ENCODE peak calls at places on chromosome 18, in five cellular contexts. One of them, this sample, is unnamed.

GRCh38 chr18:50454379-50455005 is 79.6 kb downstream of the SKA1 start:
- DNase-seq in fibroblast of mammary gland: no peak
- DNase-seq in prostate gland: no peak
- DNase-seq in CD8-positive, alpha-beta T cell: no peak
- DNase-seq in nephron progenitor cell: no peak
- DNase-seq in this sample: no peak

GRCh38 chr18:3230401-3231334 is 10.9 kb upstream of the MYOM1 start:
- DNase-seq in fibroblast of mammary gland: peak; percentile 32
- DNase-seq in prostate gland: no peak
- DNase-seq in CD8-positive, alpha-beta T cell: no peak
- DNase-seq in nephron progenitor cell: no peak
- DNase-seq in this sample: no peak

GRCh38 chr18:79744625-79745024 is 53.1 kb upstream of the KCNG2 start:
- DNase-seq in fibroblast of mammary gland: no peak
- DNase-seq in prostate gland: no peak
- DNase-seq in CD8-positive, alpha-beta T cell: no peak
- DNase-seq in nephron progenitor cell: no peak
- DNase-seq in this sample: no peak

GRCh38 chr18:51077217-51077616 is 47.2 kb downstream of the SMAD4 start:
- DNase-seq in fibroblast of mammary gland: peak; percentile 73
- DNase-seq in prostate gland: no peak
- DNase-seq in CD8-positive, alpha-beta T cell: no peak
- DNase-seq in nephron progenitor cell: no peak
- DNase-seq in this sample: no peak

GRCh38 chr18:75167759-75168211 is 41.2 kb downstream of the PTGR3 start:
- DNase-seq in fibroblast of mammary gland: no peak
- DNase-seq in prostate gland: peak; percentile 17
- DNase-seq in CD8-positive, alpha-beta T cell: no peak
- DNase-seq in nephron progenitor cell: no peak
- DNase-seq in this sample: no peak

GRCh38 chr18:10138719-10139118 is 224.9 kb downstream of the VAPA start:
- DNase-seq in fibroblast of mammary gland: no peak
- DNase-seq in prostate gland: no peak
- DNase-seq in CD8-positive, alpha-beta T cell: no peak
- DNase-seq in nephron progenitor cell: no peak
- DNase-seq in this sample: no peak

GRCh38 chr18:7467708-7468466 is 99.2 kb upstream of the PTPRM start:
- DNase-seq in fibroblast of mammary gland: peak; percentile 32
- DNase-seq in prostate gland: no peak
- DNase-seq in CD8-positive, alpha-beta T cell: no peak
- DNase-seq in nephron progenitor cell: peak; percentile 11
- DNase-seq in this sample: no peak

GRCh38 chr18:45413180-45413836 is 202.0 kb upstream of the SLC14A2 start:
- DNase-seq in fibroblast of mammary gland: peak; percentile 59
- DNase-seq in prostate gland: no peak
- DNase-seq in CD8-positive, alpha-beta T cell: no peak
- DNase-seq in nephron progenitor cell: no peak
- DNase-seq in this sample: no peak

GRCh38 chr18:7926526-7926925 is 359.4 kb downstream of the PTPRM start:
- DNase-seq in fibroblast of mammary gland: no peak
- DNase-seq in prostate gland: no peak
- DNase-seq in CD8-positive, alpha-beta T cell: no peak
- DNase-seq in nephron progenitor cell: peak; percentile 11
- DNase-seq in this sample: no peak

GRCh38 chr18:52175406-52175805 is 164.6 kb upstream of the DCC start:
- DNase-seq in fibroblast of mammary gland: no peak
- DNase-seq in prostate gland: no peak
- DNase-seq in CD8-positive, alpha-beta T cell: no peak
- DNase-seq in nephron progenitor cell: no peak
- DNase-seq in this sample: no peak

GRCh38 chr18:48295586-48296311 is 113.4 kb downstream of the ZBTB7C start:
- DNase-seq in fibroblast of mammary gland: peak; percentile 7
- DNase-seq in prostate gland: no peak
- DNase-seq in CD8-positive, alpha-beta T cell: no peak
- DNase-seq in nephron progenitor cell: peak; percentile 27
- DNase-seq in this sample: peak; percentile 60
- TF ChIP-seq CTCF in fibroblast of mammary gland: peak; percentile 37
- TF ChIP-seq CTCF in prostate gland: no peak
- TF ChIP-seq CTCF in CD8-positive, alpha-beta T cell: no peak
- TF ChIP-seq CTCF in nephron progenitor cell: peak; percentile 38
- TF ChIP-seq CTCF in this sample: peak; percentile 51

GRCh38 chr18:54641734-54642133 is 50.7 kb downstream of the DYNAP start:
- DNase-seq in fibroblast of mammary gland: no peak
- DNase-seq in prostate gland: no peak
- DNase-seq in CD8-positive, alpha-beta T cell: no peak
- DNase-seq in nephron progenitor cell: no peak
- DNase-seq in this sample: no peak

GRCh38 chr18:54647176-54647575 is 56.1 kb downstream of the DYNAP start:
- DNase-seq in fibroblast of mammary gland: peak; percentile 22
- DNase-seq in prostate gland: peak; percentile 36
- DNase-seq in CD8-positive, alpha-beta T cell: no peak
- DNase-seq in nephron progenitor cell: peak; percentile 17
- DNase-seq in this sample: no peak
- TF ChIP-seq CTCF in fibroblast of mammary gland: peak; percentile 35
- TF ChIP-seq CTCF in prostate gland: peak; percentile 43
- TF ChIP-seq CTCF in CD8-positive, alpha-beta T cell: no peak
- TF ChIP-seq CTCF in nephron progenitor cell: peak; percentile 42
- TF ChIP-seq CTCF in this sample: peak; percentile 67

DNA sequence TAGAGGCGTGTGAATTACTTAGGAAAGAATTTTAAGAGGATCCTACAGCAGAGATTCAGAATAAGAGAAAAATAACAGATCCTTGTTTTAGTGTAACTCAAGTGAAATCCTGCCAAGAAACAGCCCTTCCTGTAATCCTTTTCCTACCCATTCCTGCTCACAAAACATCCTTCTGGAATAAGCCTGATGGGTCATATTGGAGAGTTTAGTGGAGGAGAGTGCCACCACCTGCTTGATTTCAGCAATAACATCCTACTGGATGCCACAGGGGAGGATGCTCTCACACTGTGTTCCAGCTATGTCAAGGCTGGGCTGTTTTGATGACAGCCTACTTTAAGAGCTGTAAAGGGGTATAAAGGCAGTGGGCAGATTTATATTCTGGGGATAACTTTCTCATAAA is 54.8 kb upstream of the CCDC178 start:
- DNase-seq in fibroblast of mammary gland: peak; percentile 42
- DNase-seq in prostate gland: no peak
- DNase-seq in CD8-positive, alpha-beta T cell: no peak
- DNase-seq in nephron progenitor cell: peak; percentile 29
- DNase-seq in this sample: no peak
- TF ChIP-seq CTCF in fibroblast of mammary gland: peak; percentile 42
- TF ChIP-seq CTCF in prostate gland: no peak
- TF ChIP-seq CTCF in CD8-positive, alpha-beta T cell: no peak
- TF ChIP-seq CTCF in nephron progenitor cell: peak; percentile 67
- TF ChIP-seq CTCF in this sample: peak; percentile 76

GRCh38 chr18:61127714-61128485 is 205.3 kb upstream of the CDH20 start:
- DNase-seq in fibroblast of mammary gland: no peak
- DNase-seq in prostate gland: no peak
- DNase-seq in CD8-positive, alpha-beta T cell: no peak
- DNase-seq in nephron progenitor cell: no peak
- DNase-seq in this sample: no peak
- TF ChIP-seq CTCF in fibroblast of mammary gland: no peak
- TF ChIP-seq CTCF in prostate gland: no peak
- TF ChIP-seq CTCF in CD8-positive, alpha-beta T cell: no peak
- TF ChIP-seq CTCF in nephron progenitor cell: no peak
- TF ChIP-seq CTCF in this sample: no peak

DNA sequence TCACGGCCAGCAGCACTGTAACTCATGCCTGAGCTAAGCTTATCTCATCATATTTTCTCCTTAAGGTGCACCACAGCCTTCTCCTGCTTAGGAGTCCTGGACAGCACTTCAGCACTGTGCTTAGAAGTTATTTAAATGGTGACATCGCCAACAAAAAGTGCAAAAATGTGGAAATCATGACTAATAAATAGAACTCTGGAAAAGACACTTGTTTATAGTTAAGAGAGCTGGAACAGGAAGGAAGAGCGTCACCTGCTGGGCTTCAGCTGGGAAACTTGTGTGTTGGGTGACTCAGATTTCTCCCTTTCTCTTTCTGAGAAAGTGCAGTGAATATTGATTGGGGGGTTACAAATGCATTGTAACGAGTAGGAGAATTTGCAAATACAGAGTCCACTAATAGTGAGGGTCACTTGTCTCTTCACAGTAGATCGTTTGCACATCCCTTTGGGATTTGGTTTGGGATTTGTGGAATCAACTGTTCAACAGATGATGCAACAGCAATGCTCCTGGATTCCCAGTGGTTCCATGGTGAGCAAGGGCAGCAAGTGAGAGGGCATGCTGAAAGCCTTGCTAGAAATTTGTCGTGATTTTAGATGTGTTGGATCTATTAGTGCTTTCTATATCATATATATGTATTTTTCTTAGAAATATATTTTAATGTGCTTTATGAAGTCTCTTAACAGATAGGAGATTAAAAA is 84.2 kb downstream of the DOK6 start:
- DNase-seq in fibroblast of mammary gland: peak; percentile 73
- DNase-seq in prostate gland: no peak
- DNase-seq in CD8-positive, alpha-beta T cell: no peak
- DNase-seq in nephron progenitor cell: no peak
- DNase-seq in this sample: no peak
- TF ChIP-seq CTCF in fibroblast of mammary gland: peak; percentile 55
- TF ChIP-seq CTCF in prostate gland: no peak
- TF ChIP-seq CTCF in CD8-positive, alpha-beta T cell: no peak
- TF ChIP-seq CTCF in nephron progenitor cell: no peak
- TF ChIP-seq CTCF in this sample: no peak

GRCh38 chr18:41906528-41907256 is 48.3 kb upstream of the PIK3C3 start:
- DNase-seq in fibroblast of mammary gland: peak; percentile 62
- DNase-seq in prostate gland: no peak
- DNase-seq in CD8-positive, alpha-beta T cell: peak; percentile 10
- DNase-seq in nephron progenitor cell: peak; percentile 13
- DNase-seq in this sample: no peak
- TF ChIP-seq CTCF in fibroblast of mammary gland: peak; percentile 57
- TF ChIP-seq CTCF in prostate gland: peak; percentile 66
- TF ChIP-seq CTCF in CD8-positive, alpha-beta T cell: peak; percentile 81
- TF ChIP-seq CTCF in nephron progenitor cell: peak; percentile 61
- TF ChIP-seq CTCF in this sample: peak; percentile 90

GRCh38 chr18:23205980-23206379 is 70.7 kb downstream of the CABLES1 start:
- DNase-seq in fibroblast of mammary gland: no peak
- DNase-seq in prostate gland: no peak
- DNase-seq in CD8-positive, alpha-beta T cell: no peak
- DNase-seq in nephron progenitor cell: no peak
- DNase-seq in this sample: no peak

GRCh38 chr18:23208600-23208999 is 73.3 kb downstream of the CABLES1 start:
- DNase-seq in fibroblast of mammary gland: no peak
- DNase-seq in prostate gland: no peak
- DNase-seq in CD8-positive, alpha-beta T cell: no peak
- DNase-seq in nephron progenitor cell: no peak
- DNase-seq in this sample: no peak

GRCh38 chr18:23209031-23209430 is 73.7 kb downstream of the CABLES1 start:
- DNase-seq in fibroblast of mammary gland: no peak
- DNase-seq in prostate gland: no peak
- DNase-seq in CD8-positive, alpha-beta T cell: no peak
- DNase-seq in nephron progenitor cell: no peak
- DNase-seq in this sample: no peak

GRCh38 chr18:23207994-23208393 is 72.7 kb downstream of the CABLES1 start:
- DNase-seq in fibroblast of mammary gland: no peak
- DNase-seq in prostate gland: no peak
- DNase-seq in CD8-positive, alpha-beta T cell: no peak
- DNase-seq in nephron progenitor cell: no peak
- DNase-seq in this sample: no peak

GRCh38 chr18:23207191-23207955 is 72.1 kb downstream of the CABLES1 start:
- DNase-seq in fibroblast of mammary gland: peak; percentile 30
- DNase-seq in prostate gland: no peak
- DNase-seq in CD8-positive, alpha-beta T cell: no peak
- DNase-seq in nephron progenitor cell: no peak
- DNase-seq in this sample: no peak
- TF ChIP-seq CTCF in fibroblast of mammary gland: peak; percentile 45
- TF ChIP-seq CTCF in prostate gland: no peak
- TF ChIP-seq CTCF in CD8-positive, alpha-beta T cell: no peak
- TF ChIP-seq CTCF in nephron progenitor cell: no peak
- TF ChIP-seq CTCF in this sample: peak; percentile 48

GRCh38 chr18:23503038-23503966 is at the start of gene RMC1:
- DNase-seq in fibroblast of mammary gland: peak; percentile 87
- DNase-seq in prostate gland: peak; percentile 93
- DNase-seq in CD8-positive, alpha-beta T cell: peak; percentile 99
- DNase-seq in nephron progenitor cell: peak; percentile 99
- DNase-seq in this sample: peak; percentile 97

GRCh38 chr18:23501626-23502025 is 1.7 kb upstream of the RMC1 start:
- DNase-seq in fibroblast of mammary gland: no peak
- DNase-seq in prostate gland: no peak
- DNase-seq in CD8-positive, alpha-beta T cell: no peak
- DNase-seq in nephron progenitor cell: no peak
- DNase-seq in this sample: no peak

GRCh38 chr18:23504720-23505119 is 1.4 kb downstream of the RMC1 start:
- DNase-seq in fibroblast of mammary gland: no peak
- DNase-seq in prostate gland: no peak
- DNase-seq in CD8-positive, alpha-beta T cell: no peak
- DNase-seq in nephron progenitor cell: no peak
- DNase-seq in this sample: no peak

GRCh38 chr18:23503967-23504352 is 649 bp downstream of the RMC1 start:
- DNase-seq in fibroblast of mammary gland: no peak
- DNase-seq in prostate gland: no peak
- DNase-seq in CD8-positive, alpha-beta T cell: no peak
- DNase-seq in nephron progenitor cell: no peak
- DNase-seq in this sample: no peak

GRCh38 chr18:23502516-23503037 is 734 bp upstream of the RMC1 start:
- DNase-seq in fibroblast of mammary gland: no peak
- DNase-seq in prostate gland: no peak
- DNase-seq in CD8-positive, alpha-beta T cell: no peak
- DNase-seq in nephron progenitor cell: no peak
- DNase-seq in this sample: no peak
- TF ChIP-seq CTCF in fibroblast of mammary gland: no peak
- TF ChIP-seq CTCF in prostate gland: no peak
- TF ChIP-seq CTCF in CD8-positive, alpha-beta T cell: no peak
- TF ChIP-seq CTCF in nephron progenitor cell: no peak
- TF ChIP-seq CTCF in this sample: no peak